ENCODE peak calls at places on chromosomes 3 and 15, in eight cellular contexts. P, D, S, C, L, X, I and Z are unnamed samples.

GRCh38 chr3:154152741-154153140 is 31.6 kb downstream of the ARHGEF26 start:
- DNase-seq in P (no peak), D (no peak), S (no peak), C (no peak), L (no peak), X (no peak), I (no peak), Z (no peak)

GRCh38 chr3:49257187-49257586 is 19.8 kb downstream of the C3orf62 start:
- DNase-seq in P (no peak), D (no peak), S (no peak), C (no peak), L (no peak), X (no peak), I (no peak), Z (no peak)

GRCh38 chr15:60932051-60932915 is 296.8 kb downstream of the RORA start:
- DNase-seq in P (no peak), D (no peak), S (no peak), C (peak; percentile 59), L (no peak), X (no peak), I (no peak), Z (peak; percentile 16)

GRCh38 chr3:99474776-99475175 is 163.6 kb upstream of the COL8A1 start:
- DNase-seq in P (no peak), D (no peak), S (no peak), C (no peak), L (no peak), X (no peak), I (no peak), Z (no peak)

GRCh38 chr3:14640157-14640562 is 11.4 kb upstream of the CCDC174 start:
- DNase-seq in P (peak; percentile 32), D (no peak), S (no peak), C (no peak), L (no peak), X (no peak), I (no peak), Z (no peak)

GRCh38 chr15:99704444-99704838 is 28.8 kb downstream of the LYSMD4 start:
- DNase-seq in P (peak; percentile 59), D (peak; percentile 79), S (no peak), C (no peak), L (peak; percentile 81), X (peak; percentile 92), I (no peak), Z (peak; percentile 76)

GRCh38 chr3:55554621-55555020 is 67.5 kb upstream of the WNT5A start:
- DNase-seq in P (no peak), D (no peak), S (peak; percentile 36), C (no peak), L (no peak), X (no peak), I (no peak), Z (no peak)

GRCh38 chr15:78317145-78317836 is 17.9 kb upstream of the SKIC8 start:
- DNase-seq in P (peak; percentile 52), D (no peak), S (no peak), C (peak; percentile 33), L (no peak), X (no peak), I (no peak), Z (no peak)

GRCh38 chr15:65630760-65631159 is 9.0 kb downstream of the SLC24A1 start:
- DNase-seq in P (no peak), D (no peak), S (no peak), C (no peak), L (no peak), X (no peak), I (no peak), Z (no peak)

GRCh38 chr3:155504682-155505081 is 211.2 kb upstream of the STRIT1 start:
- DNase-seq in P (no peak), D (no peak), S (no peak), C (peak; percentile 40), L (no peak), X (no peak), I (no peak), Z (no peak)

GRCh38 chr15:50889589-50889988 is 18.9 kb upstream of the AP4E1 start:
- DNase-seq in P (no peak), D (no peak), S (no peak), C (no peak), L (no peak), X (no peak), I (no peak), Z (no peak)

GRCh38 chr3:64687781-64688515 is at the start of gene ADAMTS9:
- DNase-seq in P (peak; percentile 5), D (no peak), S (no peak), C (peak; percentile 42), L (no peak), X (peak; percentile 87), I (peak; percentile 51), Z (peak; percentile 86)

GRCh38 chr15:46120713-46121112 is 485.9 kb downstream of the SQOR start:
- DNase-seq in P (no peak), D (no peak), S (no peak), C (no peak), L (no peak), X (no peak), I (no peak), Z (no peak)

GRCh38 chr15:23482764-23483489 is 35.9 kb upstream of the GOLGA6L2 start:
- DNase-seq in P (no peak), D (no peak), S (no peak), C (no peak), L (no peak), X (no peak), I (no peak), Z (no peak)

GRCh38 chr3:124664804-124665203 is 65.4 kb upstream of the UMPS start:
- DNase-seq in P (no peak), D (no peak), S (no peak), C (peak; percentile 64), L (peak; percentile 70), X (no peak), I (no peak), Z (no peak)

GRCh38 chr3:161395115-161395514 is 23.8 kb upstream of the SPTSSB start:
- DNase-seq in P (no peak), D (no peak), S (no peak), C (no peak), L (no peak), X (no peak), I (no peak), Z (no peak)

GRCh38 chr3:64867204-64867603 is 179.4 kb upstream of the ADAMTS9 start:
- DNase-seq in P (no peak), D (no peak), S (no peak), C (no peak), L (no peak), X (no peak), I (no peak), Z (no peak)

GRCh38 chr3:14687360-14687759 is 12.4 kb downstream of the C3orf20 start:
- DNase-seq in P (no peak), D (no peak), S (no peak), C (no peak), L (no peak), X (no peak), I (no peak), Z (no peak)

GRCh38 chr3:21835266-21835665 is 84.3 kb upstream of the ZNF385D start:
- DNase-seq in P (no peak), D (no peak), S (no peak), C (no peak), L (no peak), X (no peak), I (no peak), Z (no peak)

GRCh38 chr3:23676093-23676492 is 129.7 kb upstream of the UBE2E1 start:
- DNase-seq in P (no peak), D (no peak), S (no peak), C (no peak), L (no peak), X (no peak), I (no peak), Z (no peak)

GRCh38 chr3:132535575-132536441 is 61.3 kb upstream of the ACKR4 start:
- DNase-seq in P (peak; percentile 50), D (peak; percentile 8), S (peak; percentile 17), C (peak; percentile 65), L (peak; percentile 69), X (peak; percentile 85), I (no peak), Z (peak; percentile 72)

GRCh38 chr3:132536442-132537153 is 60.5 kb upstream of the ACKR4 start:
- DNase-seq in P (no peak), D (no peak), S (no peak), C (no peak), L (peak; percentile 23), X (peak; percentile 32), I (no peak), Z (no peak)

GRCh38 chr3:132530624-132531023 is 66.4 kb upstream of the ACKR4 start:
- DNase-seq in P (no peak), D (no peak), S (no peak), C (no peak), L (no peak), X (no peak), I (no peak), Z (no peak)
- TF ChIP-seq POLR2AphosphoS5 in P (no peak), D (no peak), S (no peak), C (no peak), L (no peak), X (no peak), I (no peak), Z (no peak)

DNA sequence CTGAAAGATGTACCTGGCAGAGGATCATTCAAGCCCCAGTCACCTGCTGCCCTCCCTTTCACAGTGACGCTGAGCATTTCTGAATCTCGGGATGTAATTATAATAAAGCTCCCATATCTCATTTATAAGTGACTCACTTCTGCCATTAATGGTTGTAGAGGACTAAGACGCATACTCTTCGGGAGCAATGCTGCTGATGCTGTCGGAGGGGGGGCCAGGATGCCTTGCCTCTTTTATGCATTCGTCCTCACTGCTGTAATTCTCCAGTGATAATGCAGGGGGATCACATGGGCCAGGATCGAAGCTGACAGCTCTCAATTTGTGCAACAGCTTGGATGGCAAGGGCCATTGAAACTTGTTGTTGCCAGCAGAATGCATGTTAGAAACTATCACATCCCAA is 3.1 kb downstream of the HRH1 start:
- DNase-seq in P (no peak), D (no peak), S (no peak), C (no peak), L (no peak), X (no peak), I (no peak), Z (no peak)
- H3K27me3 ChIP-seq in P (peaks cover 39% of the 10 kb centered on the region), D (peaks cover 19% of the 10 kb centered on the region), S (peaks cover 5% of the 10 kb centered on the region), C (no peaks in the 10 kb centered on the region), L (no peaks in the 10 kb centered on the region), X (no peaks in the 10 kb centered on the region), I (peaks cover 23% of the 10 kb centered on the region), Z (peaks cover 7% of the 10 kb centered on the region)

DNA sequence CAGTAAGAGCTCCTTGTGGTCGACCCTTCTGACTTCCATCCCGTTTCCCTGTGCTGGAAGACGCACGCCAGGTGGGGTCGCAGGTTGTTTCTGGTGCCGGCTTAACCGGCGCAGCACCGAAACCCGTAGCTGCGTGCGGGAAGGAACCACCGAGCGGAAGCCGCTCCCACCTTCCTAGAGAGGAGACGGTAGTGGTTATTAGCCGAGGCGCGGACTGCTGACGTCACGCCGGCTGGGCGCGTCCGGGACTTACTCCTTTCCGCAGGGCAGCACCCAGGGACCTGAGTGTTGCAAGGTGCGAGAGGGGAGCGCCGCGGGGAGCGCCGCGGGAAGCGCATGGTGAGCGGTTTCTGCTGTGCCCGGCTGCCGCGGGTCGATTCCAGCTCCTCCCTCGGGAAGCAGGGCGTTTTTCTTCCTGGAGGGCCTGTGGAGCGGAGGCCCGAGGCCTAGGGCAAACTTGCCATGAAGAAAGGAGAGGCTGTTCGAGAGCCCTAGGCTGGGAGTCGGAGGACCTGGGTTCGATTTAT is at the start of gene ZNF501:
- DNase-seq in P (peak; percentile 94), D (peak; percentile 42), S (peak; percentile 90), C (peak; percentile 94), L (peak; percentile 90), X (peak; percentile 83), I (peak; percentile 86), Z (peak; percentile 92)
- TF ChIP-seq POLR2A in P (peak; percentile 89), D (peak; percentile 83), S (peak; percentile 79), C (no peak), L (peak; percentile 78), X (peak; percentile 36), I (no peak), Z (peak; percentile 55)

GRCh38 chr15:70853270-70853854 is 595 bp downstream of the LARP6 start:
- DNase-seq in P (no peak), D (no peak), S (peak; percentile 46), C (no peak), L (no peak), X (peak; percentile 60), I (no peak), Z (no peak)
- TF ChIP-seq POLR2AphosphoS5 in P (no peak), D (no peak), S (peak; percentile 64), C (no peak), L (no peak), X (no peak), I (peak; percentile 20), Z (peak; percentile 13)